ENCODE peak calls at places on chromosome 3, in seven cellular contexts. One of them, this sample, is unnamed.

GRCh38 chr3:150469031-150469930 is 61.2 kb downstream of the TSC22D2 start:
- DNase-seq in cerebellar nuclear complex: no peak
- DNase-seq in Calu3: peak; percentile 65
- DNase-seq in HuH-7.5: peak; percentile 6
- DNase-seq in AG08395: peak; percentile 93
- DNase-seq in GM10248: no peak
- DNase-seq in AG20443: peak; percentile 90
- DNase-seq in this sample: peak; percentile 95

GRCh38 chr3:5498981-5499380 is 311.5 kb downstream of the EDEM1 start:
- DNase-seq in cerebellar nuclear complex: no peak
- DNase-seq in AG20443: no peak
- DNase-seq in Calu3: no peak
- DNase-seq in HuH-7.5: no peak
- DNase-seq in AG08395: no peak
- DNase-seq in GM10248: no peak
- DNase-seq in this sample: no peak

GRCh38 chr3:14789221-14789620 is 29.5 kb upstream of the FGD5 start:
- DNase-seq in GM10248: no peak
- DNase-seq in AG20443: no peak
- DNase-seq in cerebellar nuclear complex: no peak
- DNase-seq in Calu3: no peak
- DNase-seq in AG08395: no peak
- DNase-seq in HuH-7.5: no peak
- DNase-seq in this sample: no peak

GRCh38 chr3:190169877-190170276 is 49.2 kb upstream of the P3H2 start:
- DNase-seq in GM10248: no peak
- DNase-seq in HuH-7.5: no peak
- DNase-seq in Calu3: no peak
- DNase-seq in AG08395: no peak
- DNase-seq in cerebellar nuclear complex: no peak
- DNase-seq in AG20443: no peak
- DNase-seq in this sample: peak; percentile 42

GRCh38 chr3:188052966-188053340 is 101.0 kb upstream of the LPP start:
- DNase-seq in AG08395: no peak
- DNase-seq in HuH-7.5: no peak
- DNase-seq in AG20443: no peak
- DNase-seq in GM10248: no peak
- DNase-seq in Calu3: no peak
- DNase-seq in cerebellar nuclear complex: no peak
- DNase-seq in this sample: no peak

GRCh38 chr3:39095778-39096177 is 11.6 kb downstream of the GORASP1 start:
- DNase-seq in AG20443: no peak
- DNase-seq in cerebellar nuclear complex: no peak
- DNase-seq in HuH-7.5: no peak
- DNase-seq in GM10248: no peak
- DNase-seq in Calu3: no peak
- DNase-seq in AG08395: no peak
- DNase-seq in this sample: no peak

GRCh38 chr3:47283596-47284364 is 1.0 kb downstream of the KLHL18 start:
- DNase-seq in GM10248: no peak
- DNase-seq in cerebellar nuclear complex: no peak
- DNase-seq in Calu3: peak; percentile 29
- DNase-seq in AG08395: peak; percentile 38
- DNase-seq in AG20443: peak; percentile 38
- DNase-seq in HuH-7.5: no peak
- DNase-seq in this sample: no peak

GRCh38 chr3:69011331-69011730 is 2.2 kb downstream of the EOGT start:
- DNase-seq in Calu3: no peak
- DNase-seq in HuH-7.5: no peak
- DNase-seq in GM10248: no peak
- DNase-seq in AG20443: no peak
- DNase-seq in AG08395: no peak
- DNase-seq in cerebellar nuclear complex: no peak
- DNase-seq in this sample: peak; percentile 7

GRCh38 chr3:30355622-30356021 is 250.8 kb upstream of the TGFBR2 start:
- DNase-seq in AG20443: no peak
- DNase-seq in GM10248: no peak
- DNase-seq in AG08395: peak; percentile 7
- DNase-seq in HuH-7.5: no peak
- DNase-seq in Calu3: no peak
- DNase-seq in cerebellar nuclear complex: no peak
- DNase-seq in this sample: peak; percentile 91

GRCh38 chr3:69137412-69137811 is 15.0 kb upstream of the LMOD3 start:
- DNase-seq in cerebellar nuclear complex: no peak
- DNase-seq in Calu3: no peak
- DNase-seq in AG08395: no peak
- DNase-seq in AG20443: no peak
- DNase-seq in HuH-7.5: no peak
- DNase-seq in GM10248: no peak
- DNase-seq in this sample: no peak

GRCh38 chr3:127754411-127755304 is 67.7 kb downstream of the MGLL start:
- DNase-seq in HuH-7.5: no peak
- DNase-seq in AG20443: no peak
- DNase-seq in GM10248: peak; percentile 77
- DNase-seq in cerebellar nuclear complex: no peak
- DNase-seq in Calu3: no peak
- DNase-seq in AG08395: no peak
- DNase-seq in this sample: peak; percentile 24

GRCh38 chr3:37279858-37280257 is 105.5 kb upstream of the LRRFIP2 start:
- DNase-seq in GM10248: no peak
- DNase-seq in Calu3: no peak
- DNase-seq in HuH-7.5: no peak
- DNase-seq in AG08395: no peak
- DNase-seq in cerebellar nuclear complex: no peak
- DNase-seq in AG20443: no peak
- DNase-seq in this sample: no peak

GRCh38 chr3:4866841-4867240 is 112.4 kb upstream of the BHLHE40 start:
- DNase-seq in cerebellar nuclear complex: no peak
- DNase-seq in GM10248: no peak
- DNase-seq in HuH-7.5: no peak
- DNase-seq in Calu3: no peak
- DNase-seq in AG08395: peak; percentile 31
- DNase-seq in AG20443: peak; percentile 25
- DNase-seq in this sample: no peak

GRCh38 chr3:58104712-58105111 is 96.5 kb downstream of the FLNB start:
- DNase-seq in cerebellar nuclear complex: no peak
- DNase-seq in AG20443: no peak
- DNase-seq in GM10248: no peak
- DNase-seq in AG08395: no peak
- DNase-seq in Calu3: no peak
- DNase-seq in HuH-7.5: no peak
- DNase-seq in this sample: no peak

GRCh38 chr3:113648524-113648923 is 47.9 kb downstream of the USF3 start:
- DNase-seq in GM10248: no peak
- DNase-seq in HuH-7.5: no peak
- DNase-seq in Calu3: no peak
- DNase-seq in AG08395: no peak
- DNase-seq in cerebellar nuclear complex: no peak
- DNase-seq in AG20443: no peak
- DNase-seq in this sample: no peak

GRCh38 chr3:107516475-107516874 is 6.3 kb upstream of the BBX start:
- DNase-seq in Calu3: no peak
- DNase-seq in AG08395: no peak
- DNase-seq in HuH-7.5: no peak
- DNase-seq in GM10248: no peak
- DNase-seq in AG20443: no peak
- DNase-seq in cerebellar nuclear complex: no peak
- DNase-seq in this sample: no peak

GRCh38 chr3:136938334-136938733 is 19.4 kb upstream of the IL20RB start:
- DNase-seq in Calu3: no peak
- DNase-seq in AG08395: peak; percentile 58
- DNase-seq in cerebellar nuclear complex: no peak
- DNase-seq in GM10248: no peak
- DNase-seq in HuH-7.5: no peak
- DNase-seq in AG20443: peak; percentile 51
- DNase-seq in this sample: no peak

GRCh38 chr3:150635526-150635925 is 32.4 kb downstream of the SELENOT start:
- DNase-seq in Calu3: no peak
- DNase-seq in cerebellar nuclear complex: no peak
- DNase-seq in HuH-7.5: no peak
- DNase-seq in AG08395: no peak
- DNase-seq in AG20443: no peak
- DNase-seq in GM10248: peak; percentile 48
- DNase-seq in this sample: no peak

GRCh38 chr3:86969500-86970189 is 21.3 kb downstream of the VGLL3 start:
- DNase-seq in cerebellar nuclear complex: no peak
- DNase-seq in HuH-7.5: peak; percentile 15
- DNase-seq in AG20443: no peak
- DNase-seq in AG08395: peak; percentile 26
- DNase-seq in Calu3: peak; percentile 45
- DNase-seq in GM10248: peak; percentile 54
- DNase-seq in this sample: no peak

GRCh38 chr3:68403741-68404140 is 528.6 kb downstream of the TAFA4 start:
- DNase-seq in AG08395: no peak
- DNase-seq in AG20443: no peak
- DNase-seq in GM10248: no peak
- DNase-seq in Calu3: no peak
- DNase-seq in cerebellar nuclear complex: no peak
- DNase-seq in HuH-7.5: no peak
- DNase-seq in this sample: no peak

GRCh38 chr3:185930393-185931107 is 7.3 kb downstream of the TRA2B start:
- DNase-seq in cerebellar nuclear complex: no peak
- DNase-seq in AG20443: no peak
- DNase-seq in Calu3: no peak
- DNase-seq in GM10248: no peak
- DNase-seq in HuH-7.5: no peak
- DNase-seq in AG08395: no peak
- DNase-seq in this sample: no peak

GRCh38 chr3:33957176-33957575 is 158.7 kb downstream of the PDCD6IP start:
- DNase-seq in AG08395: no peak
- DNase-seq in Calu3: no peak
- DNase-seq in AG20443: no peak
- DNase-seq in HuH-7.5: no peak
- DNase-seq in cerebellar nuclear complex: no peak
- DNase-seq in GM10248: no peak
- DNase-seq in this sample: no peak

GRCh38 chr3:8987673-8988655 is 24.7 kb upstream of the RAD18 start:
- DNase-seq in AG08395: peak; percentile 85
- DNase-seq in cerebellar nuclear complex: peak; percentile 29
- DNase-seq in GM10248: peak; percentile 84
- DNase-seq in AG20443: peak; percentile 86
- DNase-seq in HuH-7.5: peak; percentile 97
- DNase-seq in Calu3: peak; percentile 56
- DNase-seq in this sample: peak; percentile 46

GRCh38 chr3:43817825-43818224 is 127.1 kb downstream of the ABHD5 start:
- DNase-seq in Calu3: no peak
- DNase-seq in GM10248: no peak
- DNase-seq in HuH-7.5: no peak
- DNase-seq in AG20443: no peak
- DNase-seq in cerebellar nuclear complex: no peak
- DNase-seq in AG08395: no peak
- DNase-seq in this sample: peak; percentile 45

GRCh38 chr3:69770219-69770618 is 31.0 kb downstream of the MITF start:
- DNase-seq in AG08395: no peak
- DNase-seq in Calu3: peak; percentile 23
- DNase-seq in HuH-7.5: no peak
- DNase-seq in cerebellar nuclear complex: no peak
- DNase-seq in GM10248: no peak
- DNase-seq in AG20443: no peak
- DNase-seq in this sample: peak; percentile 96

GRCh38 chr3:196604548-196604947 is 34.9 kb upstream of the NRROS start:
- DNase-seq in AG08395: no peak
- DNase-seq in HuH-7.5: no peak
- DNase-seq in cerebellar nuclear complex: no peak
- DNase-seq in Calu3: peak; percentile 17
- DNase-seq in GM10248: peak; percentile 48
- DNase-seq in AG20443: no peak
- DNase-seq in this sample: no peak

GRCh38 chr3:169344465-169344864 is 319.0 kb downstream of the MECOM start:
- DNase-seq in AG08395: no peak
- DNase-seq in cerebellar nuclear complex: no peak
- DNase-seq in AG20443: no peak
- DNase-seq in Calu3: no peak
- DNase-seq in GM10248: no peak
- DNase-seq in HuH-7.5: no peak
- DNase-seq in this sample: no peak

GRCh38 chr3:161314836-161315391 is 56.4 kb downstream of the SPTSSB start:
- DNase-seq in HuH-7.5: no peak
- DNase-seq in AG20443: no peak
- DNase-seq in AG08395: no peak
- DNase-seq in cerebellar nuclear complex: no peak
- DNase-seq in GM10248: peak; percentile 25
- DNase-seq in Calu3: peak; percentile 35
- DNase-seq in this sample: peak; percentile 38

GRCh38 chr3:144462337-144462736 is 490.7 kb downstream of the DIPK2A start:
- DNase-seq in Calu3: no peak
- DNase-seq in GM10248: no peak
- DNase-seq in HuH-7.5: no peak
- DNase-seq in AG08395: no peak
- DNase-seq in cerebellar nuclear complex: no peak
- DNase-seq in AG20443: no peak
- DNase-seq in this sample: no peak

GRCh38 chr3:143014921-143015320 is 13.6 kb downstream of the U2SURP start:
- DNase-seq in AG20443: no peak
- DNase-seq in cerebellar nuclear complex: no peak
- DNase-seq in GM10248: no peak
- DNase-seq in AG08395: no peak
- DNase-seq in Calu3: no peak
- DNase-seq in HuH-7.5: no peak
- DNase-seq in this sample: no peak

GRCh38 chr3:133152821-133153220 is 114.6 kb downstream of the TMEM108 start:
- DNase-seq in GM10248: no peak
- DNase-seq in HuH-7.5: no peak
- DNase-seq in Calu3: no peak
- DNase-seq in cerebellar nuclear complex: no peak
- DNase-seq in AG20443: no peak
- DNase-seq in AG08395: no peak
- DNase-seq in this sample: no peak

GRCh38 chr3:137924628-137925027 is 85.3 kb upstream of the CLDN18 start:
- DNase-seq in GM10248: no peak
- DNase-seq in AG08395: no peak
- DNase-seq in cerebellar nuclear complex: no peak
- DNase-seq in HuH-7.5: no peak
- DNase-seq in Calu3: no peak
- DNase-seq in AG20443: no peak
- DNase-seq in this sample: no peak

GRCh38 chr3:195086341-195086740 is 184.6 kb downstream of the XXYLT1 start:
- DNase-seq in GM10248: no peak
- DNase-seq in Calu3: no peak
- DNase-seq in AG08395: no peak
- DNase-seq in HuH-7.5: no peak
- DNase-seq in AG20443: no peak
- DNase-seq in cerebellar nuclear complex: no peak
- DNase-seq in this sample: no peak

GRCh38 chr3:52820741-52821140 is 9.7 kb downstream of the ITIH4 start:
- DNase-seq in AG20443: peak; percentile 52
- DNase-seq in cerebellar nuclear complex: no peak
- DNase-seq in GM10248: peak; percentile 65
- DNase-seq in HuH-7.5: peak; percentile 36
- DNase-seq in Calu3: peak; percentile 49
- DNase-seq in AG08395: peak; percentile 38
- DNase-seq in this sample: no peak

GRCh38 chr3:14562441-14562840 is 22.3 kb upstream of the GRIP2 start:
- DNase-seq in GM10248: no peak
- DNase-seq in HuH-7.5: no peak
- DNase-seq in AG20443: peak; percentile 33
- DNase-seq in cerebellar nuclear complex: no peak
- DNase-seq in Calu3: no peak
- DNase-seq in AG08395: no peak
- DNase-seq in this sample: no peak

GRCh38 chr3:46393554-46394434 is 13.1 kb downstream of the CCR5AS start:
- DNase-seq in AG20443: no peak
- DNase-seq in Calu3: no peak
- DNase-seq in AG08395: no peak
- DNase-seq in GM10248: no peak
- DNase-seq in HuH-7.5: peak; percentile 64
- DNase-seq in cerebellar nuclear complex: no peak
- DNase-seq in this sample: no peak

GRCh38 chr3:14773691-14774128 is 45.1 kb upstream of the FGD5 start:
- DNase-seq in HuH-7.5: no peak
- DNase-seq in GM10248: no peak
- DNase-seq in cerebellar nuclear complex: no peak
- DNase-seq in AG20443: no peak
- DNase-seq in Calu3: no peak
- DNase-seq in AG08395: no peak
- DNase-seq in this sample: no peak

GRCh38 chr3:102745881-102746280 is 311.1 kb downstream of the ZPLD1 start:
- DNase-seq in cerebellar nuclear complex: no peak
- DNase-seq in GM10248: no peak
- DNase-seq in Calu3: no peak
- DNase-seq in AG08395: peak; percentile 9
- DNase-seq in AG20443: no peak
- DNase-seq in HuH-7.5: no peak
- DNase-seq in this sample: peak; percentile 14

This sample was measured in kidney glomerular epithelial cell.